ENCODE peak calls at places on chromosomes 4 and X, in four cellular contexts. A is HepG2, T is HCT116, X is SK-N-SH. F is an unnamed sample.

GRCh38 chr4:84384801-84385582 is 114.1 kb downstream of the NKX6-1 start:
- DNase-seq in A (no peak), T (no peak), X (no peak), F (no peak)

GRCh38 chr4:4861592-4862551 is 2.4 kb downstream of the MSX1 start:
- DNase-seq in A (no peak), T (no peak), X (no peak), F (no peak)

GRCh38 chrX:54695816-54696487 is 102.1 kb downstream of the ITIH6 start:
- DNase-seq in A (no peak), T (no peak), X (peak), F (no peak)

GRCh38 chrX:9503261-9503660 is 38.4 kb downstream of the TBL1X start:
- DNase-seq in A (no peak), T (no peak), X (no peak), F (no peak)

GRCh38 chr4:14592950-14593349 is 409.3 kb upstream of the CPEB2 start:
- DNase-seq in A (no peak), T (no peak), X (no peak), F (no peak)

GRCh38 chrX:39875834-39876625 is 221.7 kb downstream of the BCOR start:
- DNase-seq in A (no peak), T (no peak), X (no peak), F (no peak)

GRCh38 chrX:21740329-21741274 is 17.3 kb downstream of the SMPX start:
- DNase-seq in A (peak), T (no peak), X (no peak), F (no peak)

GRCh38 chrX:136674270-136674986 is 26.5 kb downstream of the CD40LG start:
- DNase-seq in A (no peak), T (no peak), X (no peak), F (no peak)

GRCh38 chr4:82284475-82284857 is 89.3 kb downstream of the HNRNPD start:
- DNase-seq in A (no peak), T (no peak), X (no peak), F (no peak)

GRCh38 chr4:122914938-122915337 is 7.5 kb downstream of the NUDT6 start:
- DNase-seq in A (no peak), T (no peak), X (no peak), F (no peak)

GRCh38 chr4:153792007-153792892 is 3.4 kb upstream of the SFRP2 start:
- DNase-seq in A (no peak), T (no peak), X (peak), F (peak)

GRCh38 chr4:169941141-169941540 is 85.1 kb downstream of the MFAP3L start:
- DNase-seq in A (no peak), T (no peak), X (no peak), F (no peak)

DNA sequence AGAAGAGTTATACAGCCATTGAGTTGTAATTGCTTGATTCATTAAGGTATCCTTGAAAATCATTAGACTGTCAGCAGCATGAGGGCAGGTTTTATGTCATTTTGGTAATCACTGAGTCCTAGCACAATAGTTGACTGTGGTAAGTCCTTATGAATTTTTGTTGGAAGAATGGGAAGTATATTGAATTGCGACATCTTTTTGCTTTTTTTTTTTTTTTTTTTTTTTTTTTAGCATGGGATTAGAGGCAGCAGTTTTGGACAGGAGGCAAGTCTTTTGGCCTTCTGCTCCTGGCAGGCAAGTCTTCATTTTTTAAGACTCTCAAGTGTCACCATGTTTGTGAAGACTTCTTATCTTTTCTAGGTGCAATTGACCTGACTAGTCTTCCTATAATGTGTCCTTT is 29.7 kb downstream of the PRRG1 start:
- DNase-seq in A (no peak), T (no peak), X (no peak), F (no peak)
- TF ChIP-seq ELF1 in A (no peak), T (no peak), X (no peak), F (no peak)

GRCh38 chr4:48489683-48490011 is 405 bp upstream of the ZAR1 start:
- DNase-seq in A (no peak), T (no peak), X (no peak), F (no peak)

GRCh38 chr4:48490680-48491513 is 845 bp downstream of the ZAR1 start:
- DNase-seq in A (no peak), T (no peak), X (no peak), F (no peak)

GRCh38 chr4:48493485-48494100 is 3.5 kb downstream of the ZAR1 start:
- DNase-seq in A (no peak), T (no peak), X (no peak), F (no peak)

GRCh38 chr4:48491514-48492176 is 1.6 kb downstream of the ZAR1 start:
- DNase-seq in A (no peak), T (no peak), X (no peak), F (no peak)

DNA sequence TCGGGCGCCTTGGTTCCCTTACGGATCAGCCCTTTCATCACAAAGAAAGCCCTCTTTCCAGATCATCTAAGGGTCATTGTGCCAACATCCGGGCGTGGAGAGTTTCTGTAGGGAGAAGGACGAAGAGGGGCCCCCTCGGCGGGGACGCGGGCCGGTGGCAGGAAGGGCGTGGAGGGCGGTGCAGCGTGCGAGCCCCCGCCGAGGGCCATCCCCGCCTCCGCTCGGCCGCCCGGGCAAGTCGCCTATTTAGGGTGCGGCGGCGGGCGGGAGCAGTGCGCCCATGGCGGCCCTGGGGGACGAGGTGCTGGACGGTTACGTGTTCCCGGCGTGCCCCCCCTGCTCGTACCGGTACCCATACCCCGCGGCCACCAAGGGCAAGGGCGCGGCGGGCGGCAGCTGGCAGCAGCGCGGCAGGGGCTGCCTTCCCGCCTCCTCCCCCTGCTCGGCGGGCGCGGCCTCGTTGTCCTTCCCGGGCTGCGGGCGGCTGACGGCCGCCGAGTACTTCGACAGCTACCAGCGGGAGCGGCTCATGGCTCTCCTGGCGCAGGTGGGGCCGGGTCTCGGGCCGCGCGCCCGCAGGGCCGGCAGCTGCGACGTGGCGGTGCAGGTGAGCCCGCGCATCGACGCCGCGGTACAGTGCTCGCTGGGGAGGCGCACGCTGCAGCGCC is at the start of gene ZAR1:
- DNase-seq in A (no peak), T (no peak), X (no peak), F (no peak)
- TF ChIP-seq ELF1 in A (no peak), T (no peak), X (no peak), F (no peak)

GRCh38 chr4:126268106-126268505 is 953.4 kb downstream of the FAT4 start:
- DNase-seq in A (no peak), T (no peak), X (no peak), F (no peak)

GRCh38 chr4:126265880-126266279 is 951.1 kb downstream of the FAT4 start:
- DNase-seq in A (no peak), T (no peak), X (no peak), F (no peak)

GRCh38 chr4:126269106-126269505 is 954.4 kb downstream of the FAT4 start:
- DNase-seq in A (no peak), T (no peak), X (no peak), F (no peak)

GRCh38 chr4:126267689-126268088 is 952.9 kb downstream of the FAT4 start:
- DNase-seq in A (no peak), T (no peak), X (no peak), F (no peak)

GRCh38 chr4:126264839-126265238 is 950.1 kb downstream of the FAT4 start:
- DNase-seq in A (no peak), T (no peak), X (no peak), F (no peak)
- TF ChIP-seq ELF1 in A (no peak), T (no peak), X (no peak), F (no peak)

GRCh38 chr4:140944539-140944938 is 188.4 kb upstream of the TBC1D9 start:
- DNase-seq in A (no peak), T (no peak), X (no peak), F (no peak)

GRCh38 chr4:140940589-140940988 is 184.4 kb upstream of the TBC1D9 start:
- DNase-seq in A (no peak), T (no peak), X (no peak), F (no peak)

GRCh38 chr4:140947507-140947906 is 185.8 kb downstream of the RNF150 start:
- DNase-seq in A (no peak), T (no peak), X (peak), F (no peak)

GRCh38 chr4:140943887-140944515 is 187.8 kb upstream of the TBC1D9 start:
- DNase-seq in A (no peak), T (no peak), X (no peak), F (no peak)

GRCh38 chr4:140943486-140943885 is 187.3 kb upstream of the TBC1D9 start:
- DNase-seq in A (no peak), T (no peak), X (no peak), F (no peak)
- TF ChIP-seq ELF1 in A (no peak), T (no peak), X (no peak), F (no peak)

GRCh38 chr4:7135389-7135746 is 57.0 kb upstream of the SORCS2 start:
- DNase-seq in A (no peak), T (no peak), X (no peak), F (no peak)

GRCh38 chr4:7132249-7132648 is 60.1 kb upstream of the SORCS2 start:
- DNase-seq in A (no peak), T (no peak), X (no peak), F (no peak)

GRCh38 chr4:7137346-7138200 is 54.8 kb upstream of the SORCS2 start:
- DNase-seq in A (no peak), T (no peak), X (no peak), F (no peak)

GRCh38 chr4:7132730-7133582 is 59.4 kb upstream of the SORCS2 start:
- DNase-seq in A (no peak), T (no peak), X (no peak), F (no peak)

GRCh38 chr4:7134737-7135388 is 57.5 kb upstream of the SORCS2 start:
- DNase-seq in A (no peak), T (no peak), X (no peak), F (no peak)
- TF ChIP-seq ELF1 in A (no peak), T (no peak), X (no peak), F (no peak)

DNA sequence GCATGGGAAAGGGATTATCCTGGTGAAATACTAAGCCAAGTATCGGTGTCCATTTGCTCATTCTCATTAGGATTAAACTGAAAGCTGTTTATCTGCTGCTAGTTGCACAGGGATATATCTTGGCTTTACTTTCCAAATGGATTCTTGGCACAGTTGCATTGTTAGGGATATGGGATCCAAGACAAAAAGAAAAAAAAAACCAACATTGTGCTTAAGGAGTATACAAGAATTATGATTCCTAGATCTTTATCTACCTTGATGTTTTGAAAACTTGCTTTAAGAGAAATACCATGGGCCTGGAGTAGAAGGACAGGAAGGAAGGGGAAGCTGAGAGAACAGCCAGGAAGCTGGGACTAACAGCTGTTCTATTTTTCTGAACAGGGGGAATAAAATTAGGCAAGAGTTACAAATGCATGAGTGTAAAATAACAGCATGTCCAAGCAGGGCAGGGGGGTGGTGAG is 107.6 kb downstream of the ATXN3L start:
- DNase-seq in A (no peak), T (no peak), X (no peak), F (no peak)
- TF ChIP-seq ELF1 in A (no peak), T (no peak), X (peak), F (no peak)

DNA sequence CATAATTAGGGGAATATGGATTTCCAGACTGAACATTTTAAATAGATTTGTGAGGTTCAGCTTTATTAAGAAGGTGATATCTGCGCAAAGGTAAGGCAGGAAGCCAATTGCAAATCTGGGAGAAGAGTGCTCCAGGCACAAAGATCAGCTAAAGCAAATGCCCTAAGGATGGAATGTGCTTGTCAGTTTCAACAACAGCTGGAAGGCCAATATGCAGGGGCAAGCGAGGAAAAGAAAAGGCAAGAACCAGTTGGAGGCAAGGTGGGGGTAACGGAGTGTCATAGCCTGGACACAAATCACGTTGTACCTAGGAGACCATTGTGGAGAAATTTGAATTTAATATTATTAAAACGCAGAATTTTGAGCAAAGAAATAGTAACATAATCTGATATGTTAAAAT is 1710.3 kb upstream of the PCDH7 start:
- DNase-seq in A (no peak), T (no peak), X (no peak), F (no peak)
- TF ChIP-seq ELF1 in A (no peak), T (no peak), X (no peak), F (no peak)

GRCh38 chr4:876780-877179 is 50.9 kb upstream of the CPLX1 start:
- DNase-seq in A (no peak), T (no peak), X (peak), F (no peak)
- TF ChIP-seq ELF1 in A (no peak), T (no peak), X (no peak), F (no peak)

DNA sequence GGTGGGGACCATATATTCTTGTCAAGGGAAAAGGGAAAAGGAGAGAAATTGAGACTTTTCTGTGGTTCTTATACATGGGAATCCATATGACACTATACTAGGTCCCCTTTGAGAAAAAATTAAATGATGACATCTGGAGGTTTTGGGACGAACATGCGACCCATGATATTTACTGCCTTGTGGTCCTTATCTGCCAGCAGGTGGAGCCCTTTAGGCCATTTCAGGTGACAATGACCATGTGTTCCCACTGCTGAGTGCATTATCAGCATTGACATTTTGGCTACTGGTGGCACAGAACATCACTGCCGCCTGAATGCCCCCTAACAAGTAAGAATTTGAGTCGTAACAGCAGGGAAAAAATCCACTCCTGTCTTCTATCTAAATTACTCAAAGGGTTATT is 843.4 kb downstream of the FSTL5 start:
- DNase-seq in A (peak), T (peak), X (peak), F (peak)
- TF ChIP-seq ELF1 in A (no peak), T (no peak), X (no peak), F (no peak)

GRCh38 chr4:37935026-37935425 is 25.2 kb upstream of the PTTG2 start:
- DNase-seq in A (no peak), T (no peak), X (no peak), F (no peak)

GRCh38 chr4:37934096-37934495 is 26.1 kb upstream of the PTTG2 start:
- DNase-seq in A (no peak), T (no peak), X (no peak), F (no peak)

GRCh38 chr4:37938208-37938607 is 22.0 kb upstream of the PTTG2 start:
- DNase-seq in A (no peak), T (no peak), X (no peak), F (no peak)

GRCh38 chr4:37934609-37935008 is 25.6 kb upstream of the PTTG2 start:
- DNase-seq in A (no peak), T (no peak), X (no peak), F (no peak)

GRCh38 chr4:37936889-37937498 is 23.2 kb upstream of the PTTG2 start:
- DNase-seq in A (no peak), T (no peak), X (no peak), F (no peak)
- TF ChIP-seq ELF1 in A (no peak), T (no peak), X (no peak), F (no peak)